ENCODE peak calls at places on chromosomes 13 and 19, in seven cellular contexts. O, F, X, G, E, M and R are unnamed samples.

GRCh38 chr19:1266818-1267440 is 2.2 kb upstream of the CIRBP start:
- DNase-seq in G (peak; percentile 84), O (no peak), E (peak; percentile 74), F (no peak), M (peak; percentile 78), X (no peak), R (no peak)

GRCh38 chr13:60583911-60584753 is 187.1 kb downstream of the TDRD3 start:
- DNase-seq in F (no peak), X (no peak), E (no peak), M (peak; percentile 36), G (no peak), O (peak; percentile 92), R (peak; percentile 91)

GRCh38 chr19:42217522-42218442 is at the start of gene DEDD2:
- DNase-seq in E (peak; percentile 100), G (peak; percentile 98), O (peak; percentile 99), M (peak; percentile 98), X (peak; percentile 93), F (peak; percentile 96), R (peak; percentile 97)

GRCh38 chr13:108629353-108629752 is at the start of gene MYO16:
- DNase-seq in X (no peak), G (no peak), E (no peak), O (no peak), M (no peak), F (no peak), R (no peak)

GRCh38 chr19:45340232-45340898 is at the start of gene KLC3:
- DNase-seq in M (no peak), X (no peak), F (peak; percentile 59), E (peak; percentile 36), O (no peak), G (no peak), R (no peak)

GRCh38 chr13:102571075-102571474 is 25.7 kb upstream of the TPP2 start:
- DNase-seq in X (no peak), M (no peak), G (no peak), O (no peak), E (no peak), F (no peak), R (no peak)

GRCh38 chr19:42078538-42079275 is 2.7 kb downstream of the ZNF574 start:
- DNase-seq in M (no peak), F (no peak), O (no peak), X (no peak), E (no peak), G (no peak), R (no peak)

GRCh38 chr19:43784251-43784980 is 3.6 kb upstream of the KCNN4 start:
- DNase-seq in X (peak; percentile 79), O (peak; percentile 84), M (peak; percentile 90), F (no peak), G (no peak), E (peak; percentile 56), R (peak; percentile 72)

GRCh38 chr19:56639217-56639616 is 3.7 kb upstream of the SMIM17 start:
- DNase-seq in X (no peak), G (no peak), O (peak; percentile 28), F (no peak), E (no peak), M (no peak), R (no peak)

GRCh38 chr19:39145180-39145953 is 19.8 kb downstream of the PAK4 start:
- DNase-seq in E (no peak), F (no peak), G (no peak), X (no peak), O (no peak), M (no peak), R (no peak)

GRCh38 chr19:6754136-6754535 is 13.1 kb downstream of the SH2D3A start:
- DNase-seq in X (no peak), M (no peak), G (no peak), O (no peak), F (no peak), E (no peak), R (no peak)

GRCh38 chr19:50514346-50515167 is 844 bp upstream of the ASPDH start:
- DNase-seq in M (no peak), O (no peak), F (no peak), E (no peak), X (no peak), G (peak; percentile 18), R (no peak)

GRCh38 chr19:5700455-5701092 is 10.5 kb downstream of the RPL36 start:
- DNase-seq in E (no peak), O (no peak), F (no peak), M (no peak), G (no peak), X (no peak), R (no peak)

GRCh38 chr13:45207319-45207718 is 6.5 kb upstream of the KCTD4 start:
- DNase-seq in M (no peak), X (no peak), F (no peak), O (no peak), G (no peak), E (no peak), R (no peak)

GRCh38 chr19:958967-959685 is 25.0 kb upstream of the WDR18 start:
- DNase-seq in O (peak; percentile 44), E (peak; percentile 22), X (no peak), M (no peak), F (no peak), G (no peak), R (peak; percentile 31)

GRCh38 chr13:112545866-112546265 is 42.1 kb downstream of the TUBGCP3 start:
- DNase-seq in O (peak; percentile 84), E (no peak), X (peak; percentile 85), M (peak; percentile 74), F (no peak), G (no peak), R (peak; percentile 79)